ENCODE peak calls at places on chromosomes 11 and 22, in five cellular contexts. J, I, D, V and Z are unnamed samples.

GRCh38 chr22:27906241-27906640 is 12.8 kb downstream of the PITPNB start:
- DNase-seq in J (peak; percentile 20), I (no peak), D (no peak), V (no peak), Z (no peak)

GRCh38 chr22:24503137-24503850 is 8.2 kb downstream of the UPB1 start:
- DNase-seq in J (peak; percentile 48), I (peak; percentile 80), D (no peak), V (peak; percentile 88), Z (peak; percentile 44)

GRCh38 chr11:19349340-19350025 is 108.7 kb upstream of the E2F8 start:
- DNase-seq in J (peak; percentile 50), I (no peak), D (no peak), V (no peak), Z (no peak)

GRCh38 chr22:25076281-25076680 is 123.4 kb upstream of the CRYBB3 start:
- DNase-seq in J (no peak), I (no peak), D (no peak), V (no peak), Z (no peak)

GRCh38 chr11:65352783-65353182 is 1.8 kb upstream of the TIGD3 start:
- DNase-seq in J (peak; percentile 29), I (peak; percentile 44), D (no peak), V (no peak), Z (no peak)

GRCh38 chr22:48713266-48714205 is 1114.1 kb downstream of the BRD1 start:
- DNase-seq in J (no peak), I (no peak), D (no peak), V (peak; percentile 30), Z (no peak)

GRCh38 chr11:134949121-134949591 is 537.1 kb upstream of the B3GAT1 start:
- DNase-seq in J (peak; percentile 87), I (no peak), D (no peak), V (no peak), Z (no peak)

GRCh38 chr11:16986434-16987204 is 27.6 kb downstream of the PLEKHA7 start:
- DNase-seq in J (peak; percentile 19), I (peak; percentile 5), D (no peak), V (no peak), Z (peak; percentile 37)

GRCh38 chr11:119741369-119742262 is 12.6 kb upstream of the NECTIN1 start:
- DNase-seq in J (no peak), I (peak; percentile 50), D (no peak), V (peak; percentile 97), Z (no peak)

GRCh38 chr11:63614136-63614664 is at the start of gene PLAAT3:
- DNase-seq in J (peak; percentile 42), I (no peak), D (no peak), V (peak; percentile 89), Z (no peak)

GRCh38 chr11:134024420-134025085 is 44.3 kb upstream of the JAM3 start:
- DNase-seq in J (no peak), I (no peak), D (no peak), V (peak; percentile 62), Z (no peak)

GRCh38 chr11:61853698-61854169 is 25.6 kb downstream of the FADS2 start:
- DNase-seq in J (no peak), I (no peak), D (no peak), V (no peak), Z (no peak)

GRCh38 chr11:21323617-21324016 is 654.2 kb downstream of the NELL1 start:
- DNase-seq in J (no peak), I (no peak), D (no peak), V (no peak), Z (no peak)

GRCh38 chr11:57323503-57324153 is 1.1 kb downstream of the TNKS1BP1 start:
- DNase-seq in J (peak; percentile 29), I (no peak), D (no peak), V (peak; percentile 27), Z (no peak)

GRCh38 chr11:5596611-5597201 is at the start of gene TRIM6:
- DNase-seq in J (peak; percentile 53), I (no peak), D (no peak), V (peak; percentile 70), Z (no peak)

GRCh38 chr11:126355926-126356897 is 726 bp downstream of the ST3GAL4 start:
- DNase-seq in J (no peak), I (peak; percentile 46), D (no peak), V (peak; percentile 68), Z (no peak)

GRCh38 chr11:111665779-111666178 is 63.5 kb downstream of the SIK2 start:
- DNase-seq in J (peak; percentile 63), I (peak; percentile 24), D (peak; percentile 27), V (peak; percentile 19), Z (peak; percentile 12)

GRCh38 chr11:42301777-42302176 is 842.3 kb upstream of the LRRC4C start:
- DNase-seq in J (no peak), I (no peak), D (no peak), V (no peak), Z (no peak)

DNA sequence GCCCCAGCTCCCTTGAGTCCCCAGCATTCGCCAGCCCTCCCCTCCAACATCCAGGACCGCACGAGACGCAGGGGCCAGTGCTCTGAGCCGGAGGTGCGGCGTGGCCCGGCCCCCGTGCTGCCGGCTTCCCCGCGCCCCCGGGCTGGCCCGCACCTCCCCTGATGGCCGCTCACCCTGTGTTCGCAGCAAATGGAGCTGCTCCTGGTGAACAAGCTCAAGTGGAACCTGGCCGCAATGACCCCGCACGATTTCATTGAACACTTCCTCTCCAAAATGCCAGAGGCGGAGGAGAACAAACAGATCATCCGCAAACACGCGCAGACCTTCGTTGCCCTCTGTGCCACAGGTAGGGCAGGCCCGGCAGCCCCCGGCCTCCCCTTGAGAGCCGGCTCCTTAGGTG is 2.7 kb downstream of the CCND1 start:
- DNase-seq in J (no peak), I (no peak), D (no peak), V (no peak), Z (no peak)
- H3K4me3 ChIP-seq in J (peak overlapping the region; percentile 36), I (no peak overlapping the region), D (peak overlapping the region; percentile 99), V (peak overlapping the region; percentile 99), Z (no peak overlapping the region)

GRCh38 chr22:35733742-35734516 is 16.3 kb downstream of the APOL5 start:
- DNase-seq in J (no peak), I (no peak), D (no peak), V (no peak), Z (no peak)
- H3K4me3 ChIP-seq in J (no peak overlapping the region), I (no peak overlapping the region), D (no peak overlapping the region), V (no peak overlapping the region), Z (no peak overlapping the region)

DNA sequence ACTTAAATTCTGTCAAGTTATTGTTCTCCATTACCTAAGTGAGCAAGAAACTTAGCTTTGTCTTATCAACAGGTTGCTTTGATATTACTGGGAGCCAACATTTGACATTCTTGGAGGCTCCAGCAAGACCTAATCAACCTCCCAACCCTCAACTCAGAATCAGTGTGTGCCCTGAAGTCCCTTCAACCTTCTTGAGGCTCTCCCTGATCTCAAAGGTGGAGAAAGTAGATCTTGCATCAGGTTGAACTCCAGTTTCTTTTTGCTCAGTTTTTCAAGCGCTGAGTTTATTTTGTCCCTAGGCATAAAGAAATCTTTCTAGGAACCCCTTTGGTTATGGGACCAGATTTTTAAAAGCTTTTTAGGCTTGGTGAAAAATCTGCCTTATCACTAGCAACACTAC is 1.4 kb downstream of the FAM111A start:
- DNase-seq in J (peak; percentile 38), I (peak; percentile 16), D (no peak), V (no peak), Z (peak; percentile 11)
- H3K4me3 ChIP-seq in J (peak overlapping the region; percentile 51), I (peak overlapping the region; percentile 90), D (peak overlapping the region; percentile 66), V (no peak overlapping the region), Z (peak overlapping the region; percentile 74)

DNA sequence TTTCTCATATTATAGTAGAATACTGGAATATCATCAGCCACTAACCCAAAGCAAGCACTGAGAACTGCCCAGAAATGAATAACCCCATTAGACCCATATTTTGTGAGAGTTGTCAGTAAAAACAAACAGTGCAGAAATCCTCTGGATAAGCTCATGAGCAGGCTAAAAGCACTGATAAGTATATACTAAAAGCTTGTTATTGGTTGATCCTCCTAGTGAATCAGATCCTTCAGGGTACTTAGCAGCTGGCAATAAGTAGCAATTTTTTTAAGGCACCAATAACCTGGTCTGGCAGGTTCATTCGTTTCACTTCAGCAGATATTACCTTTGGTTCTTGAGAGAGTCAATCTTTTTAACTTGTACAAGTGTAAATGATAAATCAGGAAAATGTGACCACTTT is 1.2 kb downstream of the NOX4 start:
- DNase-seq in J (peak; percentile 48), I (no peak), D (no peak), V (no peak), Z (no peak)
- H3K4me3 ChIP-seq in J (peak overlapping the region; percentile 53), I (no peak overlapping the region), D (peak overlapping the region; percentile 63), V (no peak overlapping the region), Z (no peak overlapping the region)

DNA sequence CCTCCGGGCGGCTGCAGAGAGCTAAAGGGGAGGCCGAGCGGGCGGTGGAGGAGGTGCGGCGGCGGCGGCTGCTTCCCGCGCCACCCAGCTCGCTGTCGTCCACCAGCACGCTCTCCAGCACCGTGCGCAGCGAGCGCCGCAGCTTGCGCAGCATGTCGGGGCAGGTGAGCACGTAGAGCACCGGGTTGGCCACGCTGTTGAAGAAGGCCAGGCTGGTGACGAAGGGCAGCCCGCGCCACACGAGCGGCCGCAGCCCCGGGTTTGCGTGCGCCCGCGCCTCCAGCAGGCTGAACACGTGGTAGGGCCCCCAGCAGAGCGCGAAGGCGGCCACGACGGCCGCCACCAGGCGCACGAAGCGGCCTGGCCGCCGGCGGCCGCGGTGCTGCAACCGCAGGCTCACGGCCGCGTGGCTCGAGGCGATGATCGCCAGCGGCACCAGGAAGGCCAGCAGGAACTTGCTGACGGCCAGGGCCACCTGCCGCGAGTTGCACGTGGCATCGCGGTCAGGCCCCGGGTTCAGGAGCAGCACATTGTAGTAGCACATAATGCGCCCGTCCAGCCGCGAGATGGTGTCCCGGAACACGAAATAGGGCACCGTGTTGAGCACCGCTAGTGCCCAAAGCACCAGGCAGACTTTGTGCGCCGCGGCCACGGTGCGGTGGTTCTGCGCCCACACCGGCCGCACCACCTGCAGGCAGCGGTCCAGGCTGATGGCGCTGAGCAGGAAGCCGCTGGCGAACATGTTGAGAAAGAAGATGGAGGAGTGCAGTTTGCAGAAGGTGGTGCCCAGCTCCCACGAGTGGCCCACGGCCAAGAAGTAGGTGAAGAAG is 2.9 kb downstream of the PTGDR2 start:
- DNase-seq in J (no peak), I (no peak), D (no peak), V (peak; percentile 66), Z (no peak)
- H3K4me3 ChIP-seq in J (no peak overlapping the region), I (no peak overlapping the region), D (no peak overlapping the region), V (peak overlapping the region; percentile 14), Z (no peak overlapping the region)

DNA sequence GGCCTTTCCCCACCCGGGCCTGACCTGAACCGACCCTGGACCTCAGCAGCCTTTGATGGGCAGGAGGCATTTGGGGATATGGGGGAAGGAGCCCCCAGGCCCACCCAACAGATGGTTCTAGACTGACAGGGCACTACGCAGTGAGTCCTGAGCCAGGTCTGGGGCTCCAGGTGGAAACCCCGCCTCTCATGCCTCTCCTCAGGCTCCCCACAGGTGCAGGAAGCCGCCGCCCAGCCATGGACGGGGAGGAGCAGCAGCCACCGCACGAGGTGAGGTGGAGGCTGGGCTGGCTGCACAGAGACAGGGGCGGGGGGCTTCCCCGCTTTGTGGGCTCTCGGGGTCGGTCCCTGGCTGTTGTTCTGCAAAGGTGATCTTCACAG is 7.1 kb downstream of the TRABD start:
- DNase-seq in J (no peak), I (peak; percentile 60), D (no peak), V (no peak), Z (no peak)
- H3K4me3 ChIP-seq in J (no peak overlapping the region), I (peak overlapping the region; percentile 68), D (no peak overlapping the region), V (no peak overlapping the region), Z (no peak overlapping the region)